ENCODE peak calls at places on chromosomes 3 and 15, in four cellular contexts. M, A, F and E are unnamed samples.

GRCh38 chr3:112858410-112859069 is 11.9 kb upstream of the CD200R1L start:
- DNase-seq in M (no peak), F (peak), A (no peak), E (peak)

GRCh38 chr15:80789296-80789695 is 10.1 kb downstream of the CEMIP start:
- DNase-seq in F (peak), A (no peak), M (no peak), E (no peak)

GRCh38 chr3:100954990-100955389 is 38.2 kb downstream of the ABI3BP start:
- DNase-seq in M (peak), F (peak), A (no peak), E (peak)

GRCh38 chr3:71955549-71956373 is 170.8 kb upstream of the PROK2 start:
- DNase-seq in M (peak), A (peak), F (peak), E (peak)

GRCh38 chr15:74829500-74829899 is 3.1 kb downstream of the CPLX3 start:
- DNase-seq in F (no peak), A (no peak), M (no peak), E (no peak)

GRCh38 chr3:94413721-94414106 is 350.9 kb downstream of the NSUN3 start:
- DNase-seq in F (peak), M (peak), A (no peak), E (peak)

GRCh38 chr15:68310811-68311463 is 33.4 kb downstream of the FEM1B start:
- DNase-seq in A (no peak), F (no peak), M (no peak), E (no peak)

GRCh38 chr15:59160880-59161593 is 45.6 kb upstream of the LDHAL6B start:
- DNase-seq in A (peak), M (no peak), F (peak), E (peak)

GRCh38 chr3:99562138-99562537 is 76.3 kb upstream of the COL8A1 start:
- DNase-seq in F (peak), A (no peak), M (no peak), E (peak)

GRCh38 chr3:187014417-187014864 is 84.1 kb downstream of the ST6GAL1 start:
- DNase-seq in F (peak), A (no peak), M (no peak), E (no peak)

GRCh38 chr15:74604983-74605809 is 10.4 kb upstream of the CLK3 start:
- DNase-seq in F (no peak), M (no peak), A (no peak), E (no peak)

GRCh38 chr3:117628896-117629295 is 919.3 kb downstream of the TUSC7 start:
- DNase-seq in M (peak), A (no peak), F (peak), E (peak)

GRCh38 chr15:89067751-89068150 is 20.5 kb upstream of the ABHD2 start:
- DNase-seq in F (no peak), M (no peak), A (no peak), E (peak)

GRCh38 chr3:77039606-77040553 is at the start of gene ROBO2:
- DNase-seq in A (peak), M (no peak), F (peak), E (peak)

GRCh38 chr15:71375934-71376333 is 260.7 kb downstream of the THSD4 start:
- DNase-seq in F (no peak), A (no peak), M (no peak), E (no peak)

GRCh38 chr3:62134061-62134496 is 239.3 kb downstream of the FEZF2 start:
- DNase-seq in M (no peak), A (no peak), F (peak), E (peak)

GRCh38 chr3:69143055-69143454 is 20.7 kb upstream of the LMOD3 start:
- DNase-seq in F (no peak), A (no peak), M (no peak), E (no peak)

GRCh38 chr3:190877925-190878324 is 15.4 kb upstream of the GMNC start:
- DNase-seq in A (no peak), F (no peak), M (no peak), E (no peak)

GRCh38 chr3:78846688-78847087 is 921.1 kb downstream of the ROBO1 start:
- DNase-seq in F (peak), M (peak), A (peak), E (peak)

GRCh38 chr3:125107384-125107783 is 51.6 kb upstream of the HEG1 start:
- DNase-seq in A (no peak), M (no peak), F (no peak), E (no peak)

GRCh38 chr15:70016511-70016994 is 81.2 kb downstream of the TLE3 start:
- DNase-seq in A (no peak), M (no peak), F (no peak), E (no peak)

GRCh38 chr3:79383402-79384012 is 384.3 kb downstream of the ROBO1 start:
- DNase-seq in M (no peak), A (no peak), F (peak), E (peak)

GRCh38 chr15:81820236-81820635 is 225.6 kb downstream of the MEX3B start:
- DNase-seq in A (no peak), M (peak), F (peak), E (peak)

GRCh38 chr3:89314454-89314853 is 207.0 kb downstream of the EPHA3 start:
- DNase-seq in A (peak), M (no peak), F (peak), E (peak)

GRCh38 chr3:29515451-29515850 is 234.6 kb downstream of the RBMS3 start:
- DNase-seq in M (no peak), A (no peak), F (no peak), E (peak)

GRCh38 chr3:35183915-35184675 is 455.2 kb upstream of the ARPP21 start:
- DNase-seq in A (no peak), F (peak), M (no peak), E (peak)

GRCh38 chr3:33042668-33043067 is 54.3 kb downstream of the GLB1 start:
- DNase-seq in M (no peak), A (no peak), F (no peak), E (no peak)

GRCh38 chr3:53156368-53156834 is 4.6 kb upstream of the PRKCD start:
- DNase-seq in F (no peak), A (no peak), M (no peak), E (no peak)
- H3K4me3 ChIP-seq in F (no peak), A (no peak), M (no peak), E (no peak)

GRCh38 chr3:57292159-57292894 is at the start of gene ASB14:
- DNase-seq in A (no peak), M (no peak), F (no peak), E (no peak)

GRCh38 chr3:57292895-57293526 is 526 bp upstream of the ASB14 start:
- DNase-seq in A (no peak), F (no peak), M (no peak), E (no peak)

DNA sequence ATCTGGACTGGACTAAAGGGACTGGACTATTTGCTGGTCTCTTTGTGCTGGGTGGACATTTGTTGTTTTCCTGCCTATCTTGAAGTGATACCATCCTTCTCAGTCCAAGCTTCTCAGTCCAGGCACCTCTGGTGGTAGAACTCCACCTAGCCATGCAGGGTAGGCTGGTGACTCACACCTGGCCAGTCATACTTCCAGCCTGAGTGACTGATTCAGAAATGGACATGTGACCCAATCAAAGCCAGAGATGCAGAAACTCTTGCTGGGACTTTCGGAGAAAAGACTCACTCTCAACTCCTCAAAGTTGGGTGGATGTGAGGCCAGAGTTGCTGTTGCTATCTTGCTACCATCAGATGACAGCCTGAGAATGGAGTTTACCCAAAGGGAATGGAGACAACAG is 5.6 kb upstream of the ASB14 start:
- DNase-seq in A (no peak), M (no peak), F (no peak), E (peak)
- TF ChIP-seq CTCF in A (no peak), M (no peak), F (no peak), E (no peak)

DNA sequence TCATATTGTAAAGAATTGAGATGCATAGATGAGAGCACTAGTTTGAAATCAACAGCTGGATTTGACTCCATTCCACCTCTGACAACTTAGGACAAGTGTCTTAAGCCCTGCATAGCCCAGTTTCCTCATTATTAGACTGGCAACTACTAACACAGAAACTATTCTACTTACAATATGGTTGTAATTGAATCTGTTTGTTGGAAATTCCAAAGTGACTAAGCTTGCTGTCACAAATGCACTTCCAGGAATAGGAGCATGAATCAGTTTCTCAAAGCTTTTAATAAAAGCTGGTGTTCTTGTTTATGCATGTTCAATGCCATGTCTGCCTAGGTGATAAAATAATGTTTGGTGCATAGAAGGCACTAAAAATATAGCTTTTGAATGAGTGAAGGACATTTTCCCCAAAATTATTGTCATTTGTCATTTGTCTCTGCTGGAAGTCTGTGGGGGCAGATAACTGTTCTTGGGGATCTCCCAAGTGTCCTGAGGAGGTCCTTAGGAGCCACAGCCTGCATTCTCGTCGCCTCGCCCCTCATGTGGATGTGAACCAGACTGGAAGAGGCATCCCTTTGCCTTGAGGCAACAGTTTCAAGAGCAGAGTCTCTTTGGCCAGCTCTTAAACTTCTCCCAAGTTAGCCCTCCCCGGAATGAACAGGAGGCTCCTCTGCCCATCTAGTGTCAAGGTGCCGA is 40.4 kb upstream of the CD47 start:
- DNase-seq in M (peak), F (peak), A (no peak), E (peak)
- H3K4me3 ChIP-seq in M (no peak), F (no peak), A (no peak), E (no peak)

GRCh38 chr3:73525591-73525990 is 99.2 kb downstream of the PDZRN3 start:
- DNase-seq in A (no peak), M (no peak), F (no peak), E (no peak)

GRCh38 chr3:73523661-73524060 is 101.1 kb downstream of the PDZRN3 start:
- DNase-seq in A (no peak), M (no peak), F (no peak), E (no peak)

GRCh38 chr3:73516656-73517055 is 108.1 kb downstream of the PDZRN3 start:
- DNase-seq in M (peak), F (no peak), A (no peak), E (peak)

GRCh38 chr3:73521936-73522335 is 102.8 kb downstream of the PDZRN3 start:
- DNase-seq in A (no peak), M (no peak), F (no peak), E (no peak)

DNA sequence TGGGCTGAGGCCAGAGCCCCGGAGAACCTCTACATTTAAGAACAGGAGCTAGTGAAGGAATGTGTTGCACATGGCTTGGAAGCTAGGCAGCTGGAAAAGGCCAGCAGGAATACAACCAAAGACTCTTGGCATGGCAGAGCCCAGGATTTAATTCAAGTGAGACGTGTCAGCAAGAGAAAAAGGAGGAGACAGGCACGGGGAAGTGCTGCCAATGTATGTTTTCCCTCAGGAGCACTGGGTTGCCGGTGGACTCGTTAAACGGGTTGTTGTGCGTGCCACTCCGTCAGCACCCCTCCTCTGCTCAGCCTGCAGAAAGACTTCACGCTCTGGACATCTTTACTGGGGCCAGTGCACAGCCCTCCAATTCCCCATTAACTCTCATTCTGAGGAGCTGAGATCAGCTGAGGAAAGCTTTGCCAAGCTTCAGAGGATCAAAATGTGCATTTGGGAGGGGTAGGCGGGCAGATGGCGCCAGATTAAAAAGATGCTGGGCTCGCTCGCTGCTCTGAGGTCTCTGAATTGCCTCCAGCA is 103.7 kb downstream of the PDZRN3 start:
- DNase-seq in M (no peak), A (peak), F (peak), E (no peak)
- TF ChIP-seq CTCF in M (no peak), A (no peak), F (no peak), E (no peak)